ENCODE peak calls at places on chromosomes 1 and 21, in four cellular contexts. A, Q, Y and O are unnamed samples.

GRCh38 chr1:244839656-244840055 is 4.2 kb downstream of the COX20 start:
- DNase-seq in A (no peak), Q (no peak), Y (no peak), O (no peak)

GRCh38 chr1:54271341-54271740 is 71.4 kb downstream of the MRPL37 start:
- DNase-seq in A (no peak), Q (no peak), Y (no peak), O (no peak)

GRCh38 chr1:117026361-117026760 is 24.8 kb downstream of the CD101 start:
- DNase-seq in A (no peak), Q (no peak), Y (no peak), O (no peak)

GRCh38 chr1:20291621-20292020 is 946 bp downstream of the VWA5B1 start:
- DNase-seq in A (no peak), Q (peak; percentile 47), Y (no peak), O (no peak)

GRCh38 chr1:201320168-201320842 is 37.0 kb downstream of the PKP1 start:
- DNase-seq in A (no peak), Q (no peak), Y (no peak), O (no peak)

GRCh38 chr1:47793563-47793962 is 203.6 kb downstream of the TRABD2B start:
- DNase-seq in A (no peak), Q (no peak), Y (no peak), O (no peak)

GRCh38 chr1:36156329-36157114 is 562 bp downstream of the MAP7D1 start:
- DNase-seq in A (peak; percentile 47), Q (peak; percentile 83), Y (peak; percentile 82), O (no peak)

GRCh38 chr1:226674892-226675719 is 64.0 kb downstream of the ITPKB start:
- DNase-seq in A (no peak), Q (no peak), Y (no peak), O (no peak)

GRCh38 chr1:42847111-42847580 is 733 bp downstream of the ZNF691 start:
- DNase-seq in A (no peak), Q (no peak), Y (no peak), O (no peak)

GRCh38 chr21:33662046-33662445 is 19.7 kb downstream of the ITSN1 start:
- DNase-seq in A (no peak), Q (no peak), Y (no peak), O (no peak)

GRCh38 chr1:18142471-18142870 is 34.9 kb downstream of the IGSF21 start:
- DNase-seq in A (no peak), Q (no peak), Y (no peak), O (no peak)

GRCh38 chr1:53574621-53575020 is 115.4 kb downstream of the DMRTB1 start:
- DNase-seq in A (no peak), Q (peak; percentile 4), Y (no peak), O (no peak)

GRCh38 chr1:64901663-64902062 is 64.7 kb downstream of the JAK1 start:
- DNase-seq in A (no peak), Q (no peak), Y (no peak), O (no peak)

GRCh38 chr1:154328318-154329151 is 3.2 kb downstream of the ATP8B2 start:
- DNase-seq in A (no peak), Q (peak; percentile 85), Y (no peak), O (no peak)

GRCh38 chr1:198007011-198007410 is 89.8 kb downstream of the LHX9 start:
- DNase-seq in A (no peak), Q (no peak), Y (no peak), O (no peak)

GRCh38 chr1:119081267-119081666 is 59.2 kb downstream of the WARS2 start:
- DNase-seq in A (no peak), Q (no peak), Y (no peak), O (no peak)

DNA sequence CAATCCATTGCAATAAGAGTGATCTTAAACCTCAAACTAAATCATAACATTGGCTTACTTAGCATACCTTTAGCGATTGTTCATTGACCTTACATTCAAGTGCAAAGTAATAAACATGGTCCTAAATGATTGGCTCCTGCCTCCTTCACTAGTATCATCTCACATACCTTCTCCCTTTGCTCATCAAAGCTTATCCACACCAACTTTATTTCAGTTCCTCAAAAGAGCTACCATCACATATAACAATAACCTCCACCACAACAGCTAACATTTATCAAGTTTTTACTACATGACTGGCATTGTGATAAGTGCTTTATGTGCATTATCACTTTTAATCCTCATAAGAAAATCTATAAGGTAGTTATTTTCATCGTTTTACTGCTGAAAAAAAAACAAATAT is 198.8 kb downstream of the COL24A1 start:
- DNase-seq in A (no peak), Q (no peak), Y (no peak), O (no peak)
- TF ChIP-seq HMGXB4 in A (no peak), Q (no peak), Y (no peak), O (no peak)

GRCh38 chr1:184953600-184954219 is 20.6 kb downstream of the NIBAN1 start:
- DNase-seq in A (no peak), Q (no peak), Y (no peak), O (no peak)

GRCh38 chr1:184958554-184959353 is 15.6 kb downstream of the NIBAN1 start:
- DNase-seq in A (no peak), Q (no peak), Y (no peak), O (no peak)

GRCh38 chr1:184950209-184950608 is 24.1 kb downstream of the NIBAN1 start:
- DNase-seq in A (no peak), Q (no peak), Y (no peak), O (no peak)

GRCh38 chr1:184959626-184960025 is 14.7 kb downstream of the NIBAN1 start:
- DNase-seq in A (no peak), Q (no peak), Y (no peak), O (no peak)

DNA sequence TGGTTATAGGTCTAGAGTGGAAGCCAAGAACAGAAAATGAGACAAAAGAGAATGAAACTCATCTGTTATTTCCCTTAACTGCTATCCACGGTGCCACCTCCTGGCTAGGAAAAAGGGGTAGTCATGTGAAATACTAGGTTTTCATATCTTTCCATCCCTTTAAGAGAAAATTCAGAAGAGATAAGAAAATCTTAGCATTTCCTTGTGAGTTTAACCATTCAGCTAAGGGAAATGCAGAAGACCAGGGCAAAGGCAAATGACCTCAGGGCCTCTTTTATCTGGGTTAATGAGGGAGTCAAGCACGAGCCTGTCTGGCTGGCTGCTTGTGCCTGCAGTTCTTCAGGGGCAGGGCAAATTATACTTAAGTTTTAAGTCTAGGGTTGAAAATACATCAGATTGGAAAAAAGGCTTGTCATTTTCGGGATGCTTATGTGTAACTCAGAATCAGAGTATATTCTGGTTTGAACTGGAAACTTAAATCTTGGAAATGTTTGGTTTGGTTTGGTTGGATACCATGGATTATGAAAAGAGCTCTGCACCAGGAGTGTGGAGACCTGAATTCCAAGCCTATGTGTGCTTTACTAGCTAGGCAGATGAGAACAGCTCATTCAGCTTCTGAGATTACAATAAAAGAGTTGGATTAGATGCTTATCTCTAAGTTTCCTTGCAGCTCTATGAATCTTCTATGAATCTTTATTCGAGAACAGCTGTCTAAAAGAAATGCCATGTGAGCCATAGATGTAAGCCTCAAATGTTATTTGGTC is 19.9 kb downstream of the NIBAN1 start:
- DNase-seq in A (no peak), Q (no peak), Y (no peak), O (no peak)
- TF ChIP-seq CTCF in A (no peak), Q (no peak), Y (no peak), O (no peak)

GRCh38 chr1:174953657-174954435 is 45.9 kb upstream of the CACYBP start:
- DNase-seq in A (peak; percentile 39), Q (no peak), Y (no peak), O (peak; percentile 62)

GRCh38 chr1:174953170-174953569 is 46.6 kb upstream of the CACYBP start:
- DNase-seq in A (no peak), Q (no peak), Y (no peak), O (peak; percentile 2)

GRCh38 chr1:174946020-174946419 is 53.7 kb upstream of the CACYBP start:
- DNase-seq in A (no peak), Q (no peak), Y (peak; percentile 49), O (no peak)

GRCh38 chr1:174949061-174949460 is 50.7 kb upstream of the CACYBP start:
- DNase-seq in A (no peak), Q (no peak), Y (no peak), O (no peak)

GRCh38 chr1:174949645-174950044 is 50.1 kb upstream of the CACYBP start:
- DNase-seq in A (no peak), Q (no peak), Y (no peak), O (no peak)
- TF ChIP-seq HMGXB4 in A (no peak), Q (no peak), Y (no peak), O (no peak)

DNA sequence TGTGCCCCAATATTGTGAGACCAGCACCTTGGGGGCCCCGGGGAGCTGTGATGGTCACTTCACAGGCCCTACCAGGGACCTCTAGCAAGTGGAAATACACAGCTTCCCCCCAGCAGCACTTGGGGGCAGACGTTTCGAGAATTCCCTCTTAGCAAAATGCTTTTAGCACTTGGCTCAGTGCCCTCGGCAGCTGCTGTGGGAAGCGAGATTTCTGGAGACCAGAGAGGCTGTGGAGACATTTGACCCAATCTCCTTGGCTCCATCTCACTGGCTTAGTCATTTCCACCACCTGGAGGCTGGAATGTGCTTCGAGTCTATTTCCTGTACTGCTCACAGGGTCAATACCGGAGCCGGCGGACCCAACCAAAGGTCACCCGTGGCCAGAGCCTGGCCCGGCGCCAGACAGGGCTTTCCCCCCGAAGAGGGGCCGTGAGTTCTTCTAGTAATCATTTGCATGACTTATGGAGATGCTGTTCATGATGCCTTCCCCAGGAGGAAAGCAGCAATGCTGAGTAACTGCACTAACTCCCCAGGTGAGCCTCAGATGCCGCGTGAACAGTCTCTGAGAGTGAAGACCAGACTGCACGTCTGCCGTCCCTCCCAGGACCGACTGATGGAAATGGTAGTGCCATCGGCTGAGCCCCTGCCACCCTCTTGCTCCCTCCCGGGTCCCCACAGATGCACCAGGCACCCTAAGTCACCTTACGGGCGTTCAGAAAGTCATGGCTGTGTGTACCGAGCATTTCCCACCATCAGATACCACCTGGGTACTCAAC is 4.4 kb upstream of the C2CD2 start:
- DNase-seq in A (peak; percentile 65), Q (no peak), Y (peak; percentile 89), O (peak; percentile 80)
- TF ChIP-seq CTCF in A (peak; percentile 26), Q (no peak), Y (peak; percentile 50), O (peak; percentile 82)

GRCh38 chr21:43590220-43590619 is 69.1 kb downstream of the HSF2BP start:
- DNase-seq in A (peak; percentile 41), Q (no peak), Y (no peak), O (peak; percentile 73)

GRCh38 chr21:43588957-43589356 is 70.3 kb downstream of the HSF2BP start:
- DNase-seq in A (peak; percentile 39), Q (no peak), Y (no peak), O (peak; percentile 57)

GRCh38 chr21:43585514-43585913 is 73.8 kb downstream of the HSF2BP start:
- DNase-seq in A (no peak), Q (no peak), Y (no peak), O (no peak)

GRCh38 chr21:43591468-43592050 is 67.7 kb downstream of the HSF2BP start:
- DNase-seq in A (peak; percentile 72), Q (no peak), Y (peak; percentile 31), O (peak; percentile 93)

DNA sequence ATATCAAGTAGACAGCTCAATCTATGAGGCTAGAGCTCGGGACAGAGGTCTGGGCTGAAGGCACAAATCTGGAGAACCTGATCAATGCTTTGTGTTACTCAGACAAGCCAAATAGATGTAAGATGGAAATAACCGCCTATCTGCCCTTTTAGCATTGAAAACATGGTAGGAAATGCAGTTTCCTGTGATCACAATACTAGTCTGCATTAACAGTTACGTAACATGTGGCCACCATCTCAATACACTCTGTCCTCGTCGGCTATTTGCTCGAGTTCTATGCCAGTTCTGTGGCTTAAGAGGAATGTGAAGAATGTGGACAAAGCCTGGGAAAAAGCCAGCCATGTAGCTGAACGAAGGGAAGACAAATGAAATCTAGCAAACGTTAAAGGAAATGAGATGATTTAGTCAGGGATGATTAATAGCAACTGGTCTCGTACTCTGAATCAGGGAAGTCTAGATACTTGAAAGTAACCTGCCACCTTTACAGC is 73.3 kb downstream of the HSF2BP start:
- DNase-seq in A (peak; percentile 98), Q (no peak), Y (no peak), O (peak; percentile 99)
- TF ChIP-seq HMGXB4 in A (no peak), Q (no peak), Y (no peak), O (no peak)